ENCODE peak calls at places on chromosomes 4 and X, in seven cellular contexts. M, W, N, G, Q, D and K are unnamed samples.

GRCh38 chr4:40967550-40967949 is 217.8 kb downstream of the NSUN7 start:
- DNase-seq in M (no peak), W (no peak), N (no peak), G (no peak), Q (no peak), D (no peak), K (no peak)

GRCh38 chr4:112970903-112971302 is 78.5 kb upstream of the ANK2 start:
- DNase-seq in M (no peak), W (no peak), N (no peak), G (no peak), Q (no peak), D (no peak), K (no peak)

GRCh38 chrX:30910124-30910860 is 21.2 kb upstream of the TAB3 start:
- DNase-seq in M (no peak), W (no peak), N (no peak), G (no peak), Q (no peak), D (no peak), K (no peak)

GRCh38 chrX:94057385-94057784 is 383.4 kb downstream of the FAM133A start:
- DNase-seq in M (no peak), W (no peak), N (no peak), G (no peak), Q (no peak), D (no peak), K (no peak)

GRCh38 chrX:132671229-132671641 is 182.4 kb upstream of the MBNL3 start:
- DNase-seq in M (no peak), W (no peak), N (no peak), G (no peak), Q (no peak), D (no peak), K (no peak)

GRCh38 chr4:130808492-130808891 is 1712.5 kb downstream of the C4orf33 start:
- DNase-seq in M (no peak), W (no peak), N (no peak), G (no peak), Q (no peak), D (no peak), K (no peak)

GRCh38 chrX:50471390-50471789 is 765 bp upstream of the DGKK start:
- DNase-seq in M (no peak), W (no peak), N (no peak), G (no peak), Q (no peak), D (no peak), K (peak; percentile 28)

GRCh38 chrX:22097295-22097694 is 65.2 kb downstream of the PHEX start:
- DNase-seq in M (no peak), W (no peak), N (no peak), G (no peak), Q (no peak), D (no peak), K (no peak)

GRCh38 chr4:10118355-10119004 is 1.9 kb upstream of the WDR1 start:
- DNase-seq in M (no peak), W (no peak), N (no peak), G (no peak), Q (no peak), D (no peak), K (no peak)

GRCh38 chr4:185708348-185708747 is 103.6 kb downstream of the SORBS2 start:
- DNase-seq in M (no peak), W (no peak), N (no peak), G (no peak), Q (no peak), D (no peak), K (no peak)

GRCh38 chr4:152408514-152409327 is 127.2 kb downstream of the FBXW7 start:
- DNase-seq in M (no peak), W (no peak), N (no peak), G (no peak), Q (no peak), D (no peak), K (peak; percentile 5)

GRCh38 chr4:108155373-108155772 is 13.4 kb downstream of the LEF1 start:
- DNase-seq in M (no peak), W (no peak), N (no peak), G (no peak), Q (no peak), D (no peak), K (no peak)

GRCh38 chr4:165199286-165199685 is 8.1 kb upstream of the KLHL2 start:
- DNase-seq in M (no peak), W (no peak), N (no peak), G (no peak), Q (no peak), D (no peak), K (no peak)

GRCh38 chr4:173257732-173258717 is 76.1 kb downstream of the HMGB2 start:
- DNase-seq in M (peak; percentile 62), W (peak; percentile 60), N (no peak), G (peak; percentile 44), Q (no peak), D (peak; percentile 63), K (peak; percentile 61)

GRCh38 chr4:2259541-2260267 is 2.2 kb downstream of the MXD4 start:
- DNase-seq in M (peak; percentile 36), W (no peak), N (no peak), G (peak; percentile 30), Q (no peak), D (no peak), K (no peak)

GRCh38 chr4:150224896-150225591 is 146.8 kb downstream of the DCLK2 start:
- DNase-seq in M (no peak), W (no peak), N (peak; percentile 98), G (no peak), Q (no peak), D (no peak), K (no peak)

GRCh38 chrX:142860944-142861343 is 164.8 kb upstream of the SPANXN4 start:
- DNase-seq in M (no peak), W (no peak), N (no peak), G (no peak), Q (no peak), D (no peak), K (no peak)

GRCh38 chr4:3783691-3784306 is 17.6 kb downstream of the ADRA2C start:
- DNase-seq in M (peak; percentile 62), W (no peak), N (no peak), G (no peak), Q (no peak), D (peak; percentile 69), K (peak; percentile 68)

GRCh38 chrX:19649227-19650009 is 134.1 kb upstream of the MAP3K15 start:
- DNase-seq in M (no peak), W (no peak), N (no peak), G (no peak), Q (no peak), D (no peak), K (no peak)

GRCh38 chr4:69054578-69055200 is 41.6 kb upstream of the UGT2B7 start:
- DNase-seq in M (no peak), W (peak; percentile 45), N (peak; percentile 9), G (no peak), Q (no peak), D (peak; percentile 57), K (no peak)

GRCh38 chr4:140133576-140133975 is 20.4 kb downstream of the MAML3 start:
- DNase-seq in M (no peak), W (no peak), N (no peak), G (no peak), Q (no peak), D (no peak), K (no peak)

GRCh38 chr4:99008051-99008450 is 12.5 kb downstream of the METAP1 start:
- DNase-seq in M (no peak), W (no peak), N (no peak), G (no peak), Q (no peak), D (no peak), K (no peak)
- TF ChIP-seq CTCF in M (no peak), W (no peak), N (no peak), G (no peak), Q (no peak), D (no peak), K (no peak)

GRCh38 chr4:137278431-137278830 is 253.9 kb downstream of the PCDH18 start:
- DNase-seq in M (no peak), W (no peak), N (no peak), G (no peak), Q (no peak), D (no peak), K (no peak)

GRCh38 chr4:137283737-137284136 is 248.6 kb downstream of the PCDH18 start:
- DNase-seq in M (no peak), W (peak; percentile 2), N (no peak), G (no peak), Q (no peak), D (no peak), K (no peak)
- TF ChIP-seq CTCF in M (no peak), W (peak; percentile 49), N (peak; percentile 50), G (no peak), Q (peak; percentile 14), D (no peak), K (no peak)

GRCh38 chrX:154296731-154297130 is 1.1 kb downstream of the TKTL1 start:
- DNase-seq in M (no peak), W (no peak), N (no peak), G (no peak), Q (no peak), D (no peak), K (no peak)
- TF ChIP-seq CTCF in M (no peak), W (no peak), N (no peak), G (no peak), Q (no peak), D (no peak), K (no peak)

GRCh38 chrX:129997081-129997480 is 14.6 kb downstream of the BCORL1 start:
- DNase-seq in M (no peak), W (no peak), N (no peak), G (no peak), Q (no peak), D (no peak), K (no peak)

GRCh38 chrX:129996120-129996519 is 13.7 kb downstream of the BCORL1 start:
- DNase-seq in M (no peak), W (no peak), N (peak; percentile 22), G (no peak), Q (no peak), D (no peak), K (no peak)

GRCh38 chrX:129998006-129998405 is 15.6 kb downstream of the BCORL1 start:
- DNase-seq in M (no peak), W (no peak), N (no peak), G (no peak), Q (no peak), D (no peak), K (no peak)

DNA sequence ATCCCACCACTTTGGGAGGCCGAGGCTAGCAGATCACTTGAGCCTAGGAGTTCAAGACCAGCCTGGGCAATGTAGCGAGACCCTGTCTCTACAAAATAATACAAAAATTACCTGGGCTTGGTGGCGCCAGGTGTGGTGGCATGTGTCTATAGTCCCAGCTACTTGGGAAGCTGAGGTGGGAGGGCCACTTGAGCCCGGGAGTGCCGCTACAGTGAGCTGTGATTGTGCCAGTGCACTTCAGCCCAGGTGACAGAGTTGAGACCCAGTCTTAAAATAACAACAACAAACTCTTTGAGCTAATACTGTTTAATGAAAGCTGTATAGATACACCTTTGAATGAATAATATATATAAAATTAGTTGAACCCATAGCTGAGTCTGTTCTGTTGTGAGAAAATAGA is 9.7 kb downstream of the BCORL1 start:
- DNase-seq in M (no peak), W (no peak), N (no peak), G (no peak), Q (no peak), D (no peak), K (no peak)
- TF ChIP-seq CTCF in M (no peak), W (no peak), N (no peak), G (no peak), Q (no peak), D (no peak), K (no peak)

GRCh38 chr4:159174645-159175147 is 71.8 kb downstream of the RAPGEF2 start:
- DNase-seq in M (no peak), W (no peak), N (no peak), G (no peak), Q (no peak), D (no peak), K (no peak)
- TF ChIP-seq CTCF in M (no peak), W (no peak), N (no peak), G (no peak), Q (no peak), D (no peak), K (no peak)